ENCODE peak calls at places on chromosomes 6 and 20, in six cellular contexts. J is pancreas; X is GM12865; E is CD4-positive, alpha-beta T cell; L is heart left ventricle; U is transverse colon. V is an unnamed sample.
A peak's percentile ranks its signal among the peaks of the same experiment; 100 is the strongest.

GRCh38 chr6:33547499-33547898 is 32.6 kb downstream of the BAK1 start:
- DNase-seq in U (no peak), J (no peak), L (no peak), E (no peak), X (no peak), V (no peak)

GRCh38 chr6:6622557-6622956 is 34.0 kb downstream of the LY86 start:
- DNase-seq in U (no peak), X (no peak), E (no peak), L (no peak), J (no peak), V (no peak)

GRCh38 chr6:170038251-170038650 is 252.6 kb downstream of the DLL1 start:
- DNase-seq in U (no peak), X (no peak), L (no peak), J (peak; percentile 37), E (no peak), V (no peak)

GRCh38 chr6:151330130-151330715 is 61.1 kb downstream of the ZBTB2 start:
- DNase-seq in X (no peak), U (no peak), L (no peak), J (no peak), E (no peak), V (peak; percentile 67)

GRCh38 chr20:40477805-40478204 is 211.2 kb downstream of the MAFB start:
- DNase-seq in E (no peak), J (no peak), L (no peak), X (no peak), U (no peak), V (no peak)

GRCh38 chr20:56626367-56627121 is 2.6 kb upstream of the TFAP2C start:
- DNase-seq in U (peak; percentile 13), X (no peak), L (no peak), E (no peak), J (peak; percentile 58), V (no peak)

GRCh38 chr6:138537090-138537489 is 37.8 kb upstream of the NHSL1 start:
- DNase-seq in U (no peak), L (no peak), J (no peak), X (no peak), E (no peak), V (no peak)

GRCh38 chr6:29758761-29759160 is 35.5 kb downstream of the HLA-F start:
- DNase-seq in L (no peak), X (no peak), U (no peak), J (no peak), E (no peak), V (no peak)

GRCh38 chr6:11459002-11459658 is 78.4 kb upstream of the TMEM170B start:
- DNase-seq in U (no peak), J (no peak), X (peak; percentile 91), E (no peak), L (no peak), V (no peak)

GRCh38 chr20:2599265-2600060 is 53.0 kb upstream of the NOP56 start:
- DNase-seq in U (peak; percentile 33), X (no peak), L (no peak), J (no peak), E (no peak), V (no peak)

GRCh38 chr20:49579874-49580817 is 12.2 kb upstream of the PTGIS start:
- DNase-seq in U (no peak), X (no peak), L (peak; percentile 66), J (no peak), E (no peak), V (peak; percentile 31)

GRCh38 chr20:48040491-48040890 is 255.2 kb upstream of the SULF2 start:
- DNase-seq in J (no peak), U (no peak), E (no peak), L (no peak), X (no peak), V (no peak)

GRCh38 chr20:58127731-58128130 is 100.7 kb downstream of the ANKRD60 start:
- DNase-seq in L (no peak), J (no peak), X (no peak), E (no peak), U (no peak), V (peak; percentile 25)

GRCh38 chr6:138865480-138866101 is 69.7 kb downstream of the ECT2L start:
- DNase-seq in U (no peak), X (no peak), L (no peak), J (no peak), E (no peak), V (no peak)

GRCh38 chr6:121055572-121056163 is 278.6 kb downstream of the TBC1D32 start:
- DNase-seq in J (no peak), L (no peak), E (no peak), U (no peak), X (peak; percentile 35), V (peak; percentile 57)

GRCh38 chr6:137827977-137828815 is 38.9 kb upstream of the TNFAIP3 start:
- DNase-seq in J (no peak), U (no peak), X (peak; percentile 81), L (no peak), E (no peak), V (no peak)

GRCh38 chr6:159640322-159640721 is 52.7 kb downstream of the SOD2 start:
- DNase-seq in L (no peak), X (no peak), J (no peak), U (no peak), E (no peak), V (no peak)

GRCh38 chr20:46551508-46552280 is 1.2 kb upstream of the OCSTAMP start:
- DNase-seq in X (peak; percentile 68), L (no peak), U (no peak), J (no peak), E (no peak), V (no peak)

DNA sequence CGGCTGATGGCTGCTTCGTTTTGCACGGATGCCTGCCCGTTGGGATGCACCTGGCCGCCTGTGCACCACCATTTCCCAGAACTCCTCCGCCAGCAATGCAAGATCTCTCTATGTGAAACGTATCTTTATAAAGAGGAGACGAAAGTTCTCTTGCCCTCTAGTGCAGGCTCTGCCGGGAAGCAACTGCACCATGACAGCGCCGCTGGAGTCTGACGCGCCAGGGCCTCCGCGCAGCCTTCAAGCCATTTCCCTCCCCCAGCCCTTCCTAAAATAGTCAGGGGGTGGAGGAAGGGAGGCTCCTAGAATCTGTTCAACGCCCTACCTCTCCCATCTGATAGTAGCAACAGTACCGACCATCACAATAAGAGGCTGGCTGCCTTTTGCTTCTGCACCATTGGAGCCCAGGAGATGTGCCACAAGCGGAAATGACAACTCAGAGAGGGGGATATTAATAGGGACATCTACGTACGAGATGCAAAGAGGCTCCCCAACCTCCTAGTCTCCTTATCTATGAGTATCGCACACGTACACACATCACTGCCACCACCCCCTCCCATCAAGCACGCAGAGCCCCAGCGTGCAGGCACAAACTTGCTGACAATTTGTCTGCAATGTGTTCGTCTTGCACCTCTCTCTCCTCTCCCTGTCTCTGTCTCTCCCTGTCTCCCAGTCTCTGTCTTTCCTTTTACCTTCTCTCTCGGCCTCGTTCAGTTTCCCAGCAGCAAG is 1.1 kb downstream of the SYNE1 start:
- DNase-seq in E (no peak), L (peak; percentile 52), U (no peak), X (peak; percentile 75), J (no peak), V (no peak)
- TF ChIP-seq CTCF in E (no peak), L (no peak), U (no peak), X (no peak), J (no peak), V (no peak)

GRCh38 chr20:11544029-11544678 is 373.5 kb upstream of the BTBD3 start:
- DNase-seq in L (no peak), J (no peak), E (no peak), X (peak; percentile 76), U (peak; percentile 14), V (peak; percentile 64)
- TF ChIP-seq CTCF in L (peak; percentile 80), J (peak; percentile 22), E (no peak), X (peak; percentile 48), U (peak; percentile 52), V (peak; percentile 82)

GRCh38 chr20:17650816-17651760 is 31.0 kb downstream of the RRBP1 start:
- DNase-seq in U (no peak), J (peak; percentile 37), X (no peak), E (no peak), L (peak; percentile 10), V (peak; percentile 19)

GRCh38 chr20:17653835-17654648 is 28.0 kb downstream of the RRBP1 start:
- DNase-seq in U (no peak), J (no peak), X (no peak), E (no peak), L (no peak), V (no peak)

GRCh38 chr20:17650301-17650761 is 31.7 kb downstream of the RRBP1 start:
- DNase-seq in U (no peak), J (peak; percentile 43), E (no peak), L (no peak), X (no peak), V (no peak)

GRCh38 chr20:17652411-17652810 is 29.6 kb downstream of the RRBP1 start:
- DNase-seq in U (no peak), J (peak; percentile 58), L (no peak), E (no peak), X (no peak), V (no peak)

DNA sequence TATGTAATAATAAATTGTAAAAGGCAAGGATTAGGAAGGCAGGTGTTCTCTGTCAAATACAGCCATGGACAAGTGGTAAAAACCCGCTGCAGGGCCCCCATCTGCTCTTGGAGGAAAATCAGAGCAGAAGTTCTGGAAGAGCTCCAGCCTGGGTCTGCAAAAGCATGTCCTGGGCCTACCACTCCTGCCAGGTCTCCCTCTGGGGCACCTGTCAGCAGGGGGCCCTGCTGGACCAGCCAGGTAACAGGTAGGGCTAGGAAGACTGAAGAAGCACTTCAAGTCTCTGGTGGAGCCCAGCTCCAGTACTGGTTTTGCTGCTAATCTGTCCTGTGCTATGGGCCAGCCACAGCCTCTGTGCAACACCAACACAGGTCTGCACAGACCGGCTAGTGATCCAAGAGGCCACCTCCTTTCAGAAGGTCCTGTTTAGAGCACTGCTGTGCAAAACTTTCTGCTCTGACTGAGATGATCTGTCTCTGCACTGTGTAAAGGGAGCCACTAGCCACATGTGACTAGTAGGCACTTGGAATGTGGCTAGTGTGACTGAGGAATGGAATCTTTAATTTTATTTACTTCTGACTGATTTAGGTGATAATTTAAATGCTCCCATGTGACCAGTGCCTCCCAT is 30.2 kb downstream of the RRBP1 start:
- DNase-seq in X (peak; percentile 15), U (no peak), L (no peak), E (no peak), J (peak; percentile 56), V (no peak)
- TF ChIP-seq CTCF in X (no peak), U (no peak), L (no peak), E (no peak), J (no peak), V (no peak)

GRCh38 chr6:45376310-45377040 is 1.3 kb downstream of the SUPT3H start:
- DNase-seq in U (no peak), J (no peak), L (no peak), X (no peak), E (no peak), V (no peak)

GRCh38 chr6:45378324-45378926 is 691 bp upstream of the SUPT3H start:
- DNase-seq in L (peak; percentile 43), E (no peak), U (no peak), X (peak; percentile 66), J (peak; percentile 68), V (no peak)

GRCh38 chr6:45375449-45375848 is 2.3 kb downstream of the SUPT3H start:
- DNase-seq in L (no peak), U (no peak), J (no peak), E (no peak), X (no peak), V (no peak)

GRCh38 chr6:45377041-45377554 is 636 bp downstream of the SUPT3H start:
- DNase-seq in L (no peak), E (peak; percentile 68), J (no peak), U (no peak), X (peak; percentile 49), V (no peak)

GRCh38 chr6:45377555-45378323 is at the start of gene SUPT3H:
- DNase-seq in E (peak; percentile 80), U (peak; percentile 93), J (peak; percentile 96), L (peak; percentile 95), X (peak; percentile 97), V (peak; percentile 83)
- TF ChIP-seq CTCF in E (no peak), U (no peak), J (no peak), L (peak; percentile 17), X (peak; percentile 22), V (peak; percentile 25)

V was measured in HFFc6.